ENCODE peak calls at places on chromosomes 12 and 14, in five cellular contexts. One of them, this sample, is unnamed.

GRCh38 chr12:54265364-54265812 is 14.5 kb downstream of the CBX5 start:
- DNase-seq in GM06990: no peak
- DNase-seq in PC-9: no peak
- DNase-seq in IMR-90: no peak
- DNase-seq in left lung: no peak
- DNase-seq in this sample: peak

GRCh38 chr12:62787606-62788005 is 147.3 kb downstream of the PPM1H start:
- DNase-seq in GM06990: no peak
- DNase-seq in PC-9: no peak
- DNase-seq in IMR-90: no peak
- DNase-seq in left lung: no peak
- DNase-seq in this sample: no peak

GRCh38 chr12:123894823-123895338 is 77.8 kb downstream of the CCDC92 start:
- DNase-seq in GM06990: no peak
- DNase-seq in PC-9: no peak
- DNase-seq in IMR-90: no peak
- DNase-seq in left lung: no peak
- DNase-seq in this sample: no peak

GRCh38 chr14:61111145-61112130 is 130.4 kb downstream of the SLC38A6 start:
- DNase-seq in GM06990: no peak
- DNase-seq in PC-9: no peak
- DNase-seq in IMR-90: no peak
- DNase-seq in left lung: no peak
- DNase-seq in this sample: no peak

GRCh38 chr12:73665193-73665592 is 872.4 kb upstream of the ATXN7L3B start:
- DNase-seq in GM06990: no peak
- DNase-seq in PC-9: no peak
- DNase-seq in IMR-90: no peak
- DNase-seq in left lung: no peak
- DNase-seq in this sample: no peak

GRCh38 chr14:32507029-32507984 is 178.2 kb downstream of the AKAP6 start:
- DNase-seq in GM06990: no peak
- DNase-seq in PC-9: no peak
- DNase-seq in IMR-90: peak
- DNase-seq in left lung: no peak
- DNase-seq in this sample: peak

GRCh38 chr12:92059976-92060375 is 85.7 kb downstream of the BTG1 start:
- DNase-seq in GM06990: no peak
- DNase-seq in PC-9: no peak
- DNase-seq in IMR-90: peak
- DNase-seq in left lung: no peak
- DNase-seq in this sample: peak

GRCh38 chr12:93127582-93128331 is 198.7 kb upstream of the EEA1 start:
- DNase-seq in GM06990: no peak
- DNase-seq in PC-9: no peak
- DNase-seq in IMR-90: peak
- DNase-seq in left lung: peak
- DNase-seq in this sample: peak

GRCh38 chr12:38156497-38157245 is 159.9 kb upstream of the ALG10B start:
- DNase-seq in GM06990: no peak
- DNase-seq in PC-9: no peak
- DNase-seq in IMR-90: no peak
- DNase-seq in left lung: no peak
- DNase-seq in this sample: no peak

GRCh38 chr14:77830692-77831091 is 30.8 kb downstream of the ADCK1 start:
- DNase-seq in GM06990: no peak
- DNase-seq in PC-9: peak
- DNase-seq in IMR-90: no peak
- DNase-seq in left lung: no peak
- DNase-seq in this sample: no peak

GRCh38 chr12:120971299-120972180 is 6.8 kb upstream of the HNF1A start:
- DNase-seq in GM06990: peak
- DNase-seq in PC-9: peak
- DNase-seq in IMR-90: peak
- DNase-seq in left lung: no peak
- DNase-seq in this sample: peak

GRCh38 chr12:38141239-38141638 is 175.3 kb upstream of the ALG10B start:
- DNase-seq in GM06990: no peak
- DNase-seq in PC-9: no peak
- DNase-seq in IMR-90: no peak
- DNase-seq in left lung: no peak
- DNase-seq in this sample: no peak

GRCh38 chr14:30935445-30935844 is 61.1 kb downstream of the COCH start:
- DNase-seq in GM06990: no peak
- DNase-seq in PC-9: no peak
- DNase-seq in IMR-90: no peak
- DNase-seq in left lung: no peak
- DNase-seq in this sample: no peak

GRCh38 chr14:31283568-31284252 is 76.1 kb upstream of the HECTD1 start:
- DNase-seq in GM06990: no peak
- DNase-seq in PC-9: no peak
- DNase-seq in IMR-90: no peak
- DNase-seq in left lung: no peak
- DNase-seq in this sample: no peak

GRCh38 chr12:54611715-54612116 is 23.0 kb downstream of the LACRT start:
- DNase-seq in GM06990: no peak
- DNase-seq in PC-9: no peak
- DNase-seq in IMR-90: no peak
- DNase-seq in left lung: no peak
- DNase-seq in this sample: no peak

GRCh38 chr14:36442824-36443241 is 77.2 kb downstream of the NKX2-1 start:
- DNase-seq in GM06990: no peak
- DNase-seq in PC-9: no peak
- DNase-seq in IMR-90: no peak
- DNase-seq in left lung: no peak
- DNase-seq in this sample: no peak

GRCh38 chr12:28776913-28777312 is 372.2 kb upstream of the FAR2 start:
- DNase-seq in GM06990: no peak
- DNase-seq in PC-9: no peak
- DNase-seq in IMR-90: no peak
- DNase-seq in left lung: no peak
- DNase-seq in this sample: no peak

GRCh38 chr14:79016828-79017505 is 846.8 kb downstream of the NRXN3 start:
- DNase-seq in GM06990: no peak
- DNase-seq in PC-9: peak
- DNase-seq in IMR-90: peak
- DNase-seq in left lung: no peak
- DNase-seq in this sample: peak

GRCh38 chr14:89641495-89642162 is 224.6 kb upstream of the FOXN3 start:
- DNase-seq in GM06990: peak
- DNase-seq in PC-9: no peak
- DNase-seq in IMR-90: no peak
- DNase-seq in left lung: no peak
- DNase-seq in this sample: no peak

GRCh38 chr12:109571773-109572505 is 1.4 kb downstream of the MMAB start:
- DNase-seq in GM06990: no peak
- DNase-seq in PC-9: no peak
- DNase-seq in IMR-90: no peak
- DNase-seq in left lung: no peak
- DNase-seq in this sample: no peak

GRCh38 chr12:28650906-28651305 is 460.6 kb downstream of the CCDC91 start:
- DNase-seq in GM06990: no peak
- DNase-seq in PC-9: no peak
- DNase-seq in IMR-90: no peak
- DNase-seq in left lung: no peak
- DNase-seq in this sample: no peak

GRCh38 chr12:86634706-86635410 is 378.7 kb upstream of the MGAT4C start:
- DNase-seq in GM06990: no peak
- DNase-seq in PC-9: peak
- DNase-seq in IMR-90: peak
- DNase-seq in left lung: no peak
- DNase-seq in this sample: no peak

GRCh38 chr14:68819260-68819691 is 26.4 kb upstream of the ZFP36L1 start:
- DNase-seq in GM06990: no peak
- DNase-seq in PC-9: peak
- DNase-seq in IMR-90: peak
- DNase-seq in left lung: peak
- DNase-seq in this sample: peak

GRCh38 chr12:52352951-52353350 is 14.3 kb downstream of the KRT85 start:
- DNase-seq in GM06990: no peak
- DNase-seq in PC-9: no peak
- DNase-seq in IMR-90: no peak
- DNase-seq in left lung: no peak
- DNase-seq in this sample: no peak

GRCh38 chr12:32134144-32134888 is 27.7 kb downstream of the BICD1 start:
- DNase-seq in GM06990: peak
- DNase-seq in PC-9: peak
- DNase-seq in IMR-90: peak
- DNase-seq in left lung: no peak
- DNase-seq in this sample: peak

GRCh38 chr12:132256646-132257045 is 72.7 kb downstream of the GALNT9 start:
- DNase-seq in GM06990: no peak
- DNase-seq in PC-9: no peak
- DNase-seq in IMR-90: no peak
- DNase-seq in left lung: no peak
- DNase-seq in this sample: no peak

GRCh38 chr14:95493503-95493902 is 22.9 kb downstream of the SYNE3 start:
- DNase-seq in GM06990: no peak
- DNase-seq in PC-9: no peak
- DNase-seq in IMR-90: no peak
- DNase-seq in left lung: no peak
- DNase-seq in this sample: no peak

GRCh38 chr12:68158427-68158826 is 1.1 kb downstream of the IFNG start:
- DNase-seq in GM06990: no peak
- DNase-seq in PC-9: no peak
- DNase-seq in IMR-90: no peak
- DNase-seq in left lung: no peak
- DNase-seq in this sample: peak
- TF ChIP-seq CTCF in GM06990: peak
- TF ChIP-seq CTCF in PC-9: peak
- TF ChIP-seq CTCF in IMR-90: peak
- TF ChIP-seq CTCF in left lung: peak
- TF ChIP-seq CTCF in this sample: peak

GRCh38 chr14:75283162-75283883 is 4.7 kb downstream of the FOS start:
- DNase-seq in GM06990: no peak
- DNase-seq in PC-9: no peak
- DNase-seq in IMR-90: peak
- DNase-seq in left lung: peak
- DNase-seq in this sample: peak

GRCh38 chr14:75280448-75280830 is 1.8 kb downstream of the FOS start:
- DNase-seq in GM06990: no peak
- DNase-seq in PC-9: no peak
- DNase-seq in IMR-90: peak
- DNase-seq in left lung: no peak
- DNase-seq in this sample: no peak

GRCh38 chr14:75282166-75282547 is 3.5 kb downstream of the FOS start:
- DNase-seq in GM06990: no peak
- DNase-seq in PC-9: no peak
- DNase-seq in IMR-90: peak
- DNase-seq in left lung: no peak
- DNase-seq in this sample: peak

GRCh38 chr14:75280831-75281690 is 2.4 kb downstream of the FOS start:
- DNase-seq in GM06990: no peak
- DNase-seq in PC-9: no peak
- DNase-seq in IMR-90: peak
- DNase-seq in left lung: no peak
- DNase-seq in this sample: peak

DNA sequence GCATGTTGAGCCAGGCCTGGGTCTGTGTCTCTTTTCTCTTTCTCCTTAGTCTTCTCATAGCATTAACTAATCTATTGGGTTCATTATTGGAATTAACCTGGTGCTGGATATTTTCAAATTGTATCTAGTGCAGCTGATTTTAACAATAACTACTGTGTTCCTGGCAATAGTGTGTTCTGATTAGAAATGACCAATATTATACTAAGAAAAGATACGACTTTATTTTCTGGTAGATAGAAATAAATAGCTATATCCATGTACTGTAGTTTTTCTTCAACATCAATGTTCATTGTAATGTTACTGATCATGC is 3.0 kb downstream of the FOS start:
- DNase-seq in GM06990: no peak
- DNase-seq in PC-9: no peak
- DNase-seq in IMR-90: no peak
- DNase-seq in left lung: no peak
- DNase-seq in this sample: no peak
- H3K4me3 ChIP-seq in GM06990: no peak
- H3K4me3 ChIP-seq in PC-9: peak
- H3K4me3 ChIP-seq in IMR-90: no peak
- H3K4me3 ChIP-seq in left lung: peak
- H3K4me3 ChIP-seq in this sample: no peak

GRCh38 chr12:7373226-7373625 is 69.4 kb downstream of the ACSM4 start:
- DNase-seq in GM06990: no peak
- DNase-seq in PC-9: no peak
- DNase-seq in IMR-90: no peak
- DNase-seq in left lung: no peak
- DNase-seq in this sample: no peak
- TF ChIP-seq CTCF in GM06990: no peak
- TF ChIP-seq CTCF in PC-9: no peak
- TF ChIP-seq CTCF in IMR-90: no peak
- TF ChIP-seq CTCF in left lung: no peak
- TF ChIP-seq CTCF in this sample: no peak

GRCh38 chr12:47945341-47945728 is 18.1 kb upstream of the TMEM106C start:
- DNase-seq in GM06990: no peak
- DNase-seq in PC-9: no peak
- DNase-seq in IMR-90: no peak
- DNase-seq in left lung: no peak
- DNase-seq in this sample: no peak

GRCh38 chr12:47941475-47942326 is 21.7 kb upstream of the TMEM106C start:
- DNase-seq in GM06990: no peak
- DNase-seq in PC-9: no peak
- DNase-seq in IMR-90: no peak
- DNase-seq in left lung: no peak
- DNase-seq in this sample: no peak

GRCh38 chr12:47944685-47945340 is 18.6 kb upstream of the TMEM106C start:
- DNase-seq in GM06990: no peak
- DNase-seq in PC-9: no peak
- DNase-seq in IMR-90: no peak
- DNase-seq in left lung: no peak
- DNase-seq in this sample: no peak

GRCh38 chr12:47942327-47943230 is 20.8 kb upstream of the TMEM106C start:
- DNase-seq in GM06990: peak
- DNase-seq in PC-9: no peak
- DNase-seq in IMR-90: no peak
- DNase-seq in left lung: no peak
- DNase-seq in this sample: no peak

DNA sequence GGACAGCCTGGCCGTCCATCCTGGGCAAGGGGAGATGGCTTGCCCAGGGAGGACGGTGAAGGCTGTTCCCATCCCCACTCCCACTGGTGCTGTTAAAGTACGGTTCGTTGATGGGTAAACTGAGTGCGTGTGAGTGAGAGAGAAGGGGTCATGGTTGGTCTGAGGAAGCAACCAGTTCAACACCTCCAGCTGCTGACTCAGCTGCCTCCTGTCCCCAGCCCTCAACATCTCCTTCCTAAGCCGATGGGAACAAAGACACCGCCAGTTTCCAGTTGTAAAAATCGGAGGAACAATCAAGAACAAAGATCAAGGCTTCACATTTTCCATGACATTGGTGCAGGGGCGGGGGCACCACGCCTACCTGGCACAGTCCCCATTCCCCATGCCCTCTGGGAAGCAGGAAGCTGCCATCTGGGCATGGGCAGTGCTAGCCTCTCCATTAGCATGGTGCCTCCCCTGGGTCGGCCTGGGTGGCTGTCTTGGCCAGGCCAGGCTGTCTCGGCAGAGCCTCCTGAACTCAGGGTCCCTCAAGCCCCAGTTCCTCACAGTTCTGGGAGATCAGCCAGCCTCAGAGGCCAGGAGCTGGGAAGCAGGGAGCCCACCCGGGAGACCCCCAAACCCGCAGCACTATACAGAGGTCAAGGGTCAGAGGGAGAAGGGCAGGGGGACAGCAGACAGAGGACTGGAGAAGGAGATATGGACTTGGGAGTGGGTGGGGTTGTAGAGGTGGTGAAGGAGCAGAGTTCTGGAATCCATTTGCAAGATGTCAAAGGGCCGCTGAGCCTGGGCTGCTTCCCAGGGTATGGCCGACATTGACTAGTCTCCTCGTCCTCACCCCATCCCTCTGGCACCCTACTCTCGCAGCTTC is 19.7 kb upstream of the TMEM106C start:
- DNase-seq in GM06990: no peak
- DNase-seq in PC-9: peak
- DNase-seq in IMR-90: no peak
- DNase-seq in left lung: no peak
- DNase-seq in this sample: no peak
- H3K4me3 ChIP-seq in GM06990: no peak
- H3K4me3 ChIP-seq in PC-9: no peak
- H3K4me3 ChIP-seq in IMR-90: no peak
- H3K4me3 ChIP-seq in left lung: no peak
- H3K4me3 ChIP-seq in this sample: no peak